ENCODE peak calls at places on chromosomes 16 and 17, in five cellular contexts. One of them, this sample, is unnamed.

GRCh38 chr16:29986931-29987330 is 8.5 kb downstream of the HIRIP3 start:
- DNase-seq in GM23248: no peak
- DNase-seq in SK-N-SH: no peak
- DNase-seq in hepatocyte: no peak
- DNase-seq in GM23338: no peak
- DNase-seq in this sample: no peak

GRCh38 chr16:70480127-70481105 is 26.0 kb downstream of the FCSK start:
- DNase-seq in hepatocyte: no peak
- DNase-seq in GM23338: no peak
- DNase-seq in SK-N-SH: no peak
- DNase-seq in GM23248: no peak
- DNase-seq in this sample: no peak

GRCh38 chr16:89119661-89120141 is 26.0 kb downstream of the ACSF3 start:
- DNase-seq in GM23338: no peak
- DNase-seq in GM23248: no peak
- DNase-seq in hepatocyte: no peak
- DNase-seq in SK-N-SH: no peak
- DNase-seq in this sample: no peak

GRCh38 chr17:73341350-73342056 is 29.7 kb upstream of the CDC42EP4 start:
- DNase-seq in GM23338: no peak
- DNase-seq in SK-N-SH: no peak
- DNase-seq in hepatocyte: no peak
- DNase-seq in GM23248: no peak
- DNase-seq in this sample: no peak

GRCh38 chr16:27321013-27321960 is 7.5 kb downstream of the IL4R start:
- DNase-seq in hepatocyte: no peak
- DNase-seq in GM23338: no peak
- DNase-seq in GM23248: peak
- DNase-seq in SK-N-SH: no peak
- DNase-seq in this sample: no peak

GRCh38 chr17:70938311-70938710 is 769.0 kb downstream of the KCNJ2 start:
- DNase-seq in GM23248: no peak
- DNase-seq in GM23338: no peak
- DNase-seq in SK-N-SH: no peak
- DNase-seq in hepatocyte: peak
- DNase-seq in this sample: no peak

GRCh38 chr16:84044108-84044488 is 1.5 kb upstream of the SLC38A8 start:
- DNase-seq in SK-N-SH: peak
- DNase-seq in hepatocyte: no peak
- DNase-seq in GM23248: peak
- DNase-seq in GM23338: peak
- DNase-seq in this sample: peak

GRCh38 chr17:14289162-14289561 is 11.7 kb upstream of the HS3ST3B1 start:
- DNase-seq in GM23248: no peak
- DNase-seq in hepatocyte: no peak
- DNase-seq in GM23338: no peak
- DNase-seq in SK-N-SH: no peak
- DNase-seq in this sample: no peak

GRCh38 chr16:53999841-54000240 is 286.7 kb downstream of the IRX3 start:
- DNase-seq in SK-N-SH: no peak
- DNase-seq in GM23248: peak
- DNase-seq in GM23338: no peak
- DNase-seq in hepatocyte: no peak
- DNase-seq in this sample: no peak

GRCh38 chr16:67767953-67768352 is 38.4 kb downstream of the RANBP10 start:
- DNase-seq in GM23338: no peak
- DNase-seq in hepatocyte: peak
- DNase-seq in GM23248: peak
- DNase-seq in SK-N-SH: no peak
- DNase-seq in this sample: no peak

GRCh38 chr17:50076221-50076590 is 18.9 kb upstream of the PDK2 start:
- DNase-seq in GM23248: no peak
- DNase-seq in hepatocyte: no peak
- DNase-seq in GM23338: peak
- DNase-seq in SK-N-SH: no peak
- DNase-seq in this sample: no peak

GRCh38 chr17:7686221-7687071 is 844 bp downstream of the TP53 start:
- DNase-seq in SK-N-SH: peak
- DNase-seq in GM23248: peak
- DNase-seq in hepatocyte: peak
- DNase-seq in GM23338: peak
- DNase-seq in this sample: peak

GRCh38 chr16:68287276-68288251 is 23.2 kb downstream of the SLC7A6OS start:
- DNase-seq in hepatocyte: no peak
- DNase-seq in GM23248: peak
- DNase-seq in SK-N-SH: no peak
- DNase-seq in GM23338: no peak
- DNase-seq in this sample: no peak

GRCh38 chr17:72470338-72471133 is 349.7 kb downstream of the SOX9 start:
- DNase-seq in GM23338: no peak
- DNase-seq in hepatocyte: no peak
- DNase-seq in GM23248: no peak
- DNase-seq in SK-N-SH: no peak
- DNase-seq in this sample: no peak

GRCh38 chr17:17790673-17791464 is 45.9 kb downstream of the SREBF1 start:
- DNase-seq in GM23248: no peak
- DNase-seq in hepatocyte: no peak
- DNase-seq in GM23338: no peak
- DNase-seq in SK-N-SH: peak
- DNase-seq in this sample: no peak

GRCh38 chr16:19294156-19294649 is 8.7 kb downstream of the CLEC19A start:
- DNase-seq in GM23338: no peak
- DNase-seq in GM23248: no peak
- DNase-seq in hepatocyte: peak
- DNase-seq in SK-N-SH: no peak
- DNase-seq in this sample: peak

GRCh38 chr16:16067127-16067526 is 117.7 kb downstream of the ABCC1 start:
- DNase-seq in hepatocyte: no peak
- DNase-seq in SK-N-SH: no peak
- DNase-seq in GM23248: no peak
- DNase-seq in GM23338: no peak
- DNase-seq in this sample: no peak

GRCh38 chr17:17782425-17783120 is 54.2 kb downstream of the SREBF1 start:
- DNase-seq in hepatocyte: peak
- DNase-seq in GM23338: peak
- DNase-seq in SK-N-SH: peak
- DNase-seq in GM23248: peak
- DNase-seq in this sample: peak

GRCh38 chr16:12437761-12438440 is 365.8 kb downstream of the CPPED1 start:
- DNase-seq in GM23248: no peak
- DNase-seq in hepatocyte: no peak
- DNase-seq in SK-N-SH: no peak
- DNase-seq in GM23338: no peak
- DNase-seq in this sample: no peak

GRCh38 chr17:38896373-38896954 is 26.6 kb downstream of the LASP1 start:
- DNase-seq in SK-N-SH: no peak
- DNase-seq in GM23248: no peak
- DNase-seq in GM23338: peak
- DNase-seq in hepatocyte: no peak
- DNase-seq in this sample: no peak
- H3K4me2 ChIP-seq in SK-N-SH: no peak
- H3K4me2 ChIP-seq in GM23248: no peak
- H3K4me2 ChIP-seq in GM23338: no peak
- H3K4me2 ChIP-seq in hepatocyte: no peak
- H3K4me2 ChIP-seq in this sample: no peak

GRCh38 chr17:31803494-31804213 is 55.4 kb downstream of the COPRS start:
- DNase-seq in hepatocyte: peak
- DNase-seq in SK-N-SH: no peak
- DNase-seq in GM23248: no peak
- DNase-seq in GM23338: no peak
- DNase-seq in this sample: no peak
- TF ChIP-seq EZH2phosphoT487 in hepatocyte: no peak
- TF ChIP-seq EZH2phosphoT487 in SK-N-SH: no peak
- TF ChIP-seq EZH2phosphoT487 in GM23248: no peak
- TF ChIP-seq EZH2phosphoT487 in GM23338: no peak
- TF ChIP-seq EZH2phosphoT487 in this sample: no peak

GRCh38 chr16:50254072-50254471 is 12.3 kb upstream of the ADCY7 start:
- DNase-seq in GM23248: no peak
- DNase-seq in SK-N-SH: no peak
- DNase-seq in hepatocyte: no peak
- DNase-seq in GM23338: no peak
- DNase-seq in this sample: no peak
- H3K4me2 ChIP-seq in GM23248: no peak
- H3K4me2 ChIP-seq in SK-N-SH: no peak
- H3K4me2 ChIP-seq in hepatocyte: no peak
- H3K4me2 ChIP-seq in GM23338: no peak
- H3K4me2 ChIP-seq in this sample: no peak

GRCh38 chr16:8571061-8571596 is 19.2 kb downstream of the TMEM114 start:
- DNase-seq in SK-N-SH: no peak
- DNase-seq in GM23248: peak
- DNase-seq in hepatocyte: no peak
- DNase-seq in GM23338: peak
- DNase-seq in this sample: no peak
- TF ChIP-seq EZH2phosphoT487 in SK-N-SH: no peak
- TF ChIP-seq EZH2phosphoT487 in GM23248: no peak
- TF ChIP-seq EZH2phosphoT487 in hepatocyte: no peak
- TF ChIP-seq EZH2phosphoT487 in GM23338: no peak
- TF ChIP-seq EZH2phosphoT487 in this sample: no peak

GRCh38 chr16:87839542-87840461 is 29.5 kb downstream of the SLC7A5 start:
- DNase-seq in GM23338: no peak
- DNase-seq in SK-N-SH: no peak
- DNase-seq in GM23248: no peak
- DNase-seq in hepatocyte: no peak
- DNase-seq in this sample: no peak
- H3K4me2 ChIP-seq in GM23338: no peak
- H3K4me2 ChIP-seq in SK-N-SH: no peak
- H3K4me2 ChIP-seq in GM23248: no peak
- H3K4me2 ChIP-seq in hepatocyte: no peak
- H3K4me2 ChIP-seq in this sample: no peak

DNA sequence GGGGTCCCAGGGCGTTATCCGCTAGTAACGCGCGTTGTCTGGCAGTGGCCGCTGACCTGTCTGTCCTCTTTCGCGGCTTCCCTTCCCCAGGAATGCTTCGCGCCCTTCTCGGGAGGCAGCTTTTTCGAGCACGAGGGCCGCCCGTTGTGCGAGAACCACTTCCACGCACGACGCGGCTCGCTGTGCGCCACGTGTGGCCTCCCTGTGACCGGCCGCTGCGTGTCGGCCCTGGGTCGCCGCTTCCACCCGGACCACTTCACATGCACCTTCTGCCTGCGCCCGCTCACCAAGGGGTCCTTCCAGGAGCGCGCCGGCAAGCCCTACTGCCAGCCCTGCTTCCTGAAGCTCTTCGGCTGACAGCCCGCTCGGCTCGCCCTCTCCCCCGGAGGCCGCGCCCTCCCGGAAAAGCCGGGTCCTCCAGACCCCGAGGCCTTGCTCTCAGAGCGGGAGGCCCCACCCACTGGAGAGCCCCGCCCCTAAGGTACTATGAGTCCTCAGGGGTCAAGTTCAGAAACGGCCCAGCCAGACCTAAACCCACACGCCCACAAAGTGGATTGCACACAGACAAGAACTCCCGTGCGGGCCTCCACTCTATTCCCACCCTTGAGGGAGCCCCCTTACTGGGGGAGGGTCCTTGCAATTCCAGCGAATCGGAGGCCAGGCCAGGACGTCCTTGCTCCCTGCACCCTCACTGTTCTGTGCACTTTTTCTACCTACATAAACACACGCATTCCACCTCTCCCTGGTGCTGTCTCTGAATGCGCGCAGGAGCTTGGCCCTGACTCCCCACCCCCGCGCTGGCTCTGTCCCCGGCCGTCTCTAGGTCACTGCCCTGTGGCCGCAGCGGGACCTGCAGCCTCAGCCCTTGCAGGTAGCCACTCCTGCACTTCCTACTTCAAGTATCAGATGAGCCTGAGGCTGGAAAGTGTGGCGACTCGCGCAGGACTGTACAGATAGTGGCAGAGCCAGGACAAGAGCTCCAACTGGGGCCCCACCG is 5.4 kb upstream of the SLC5A2 start:
- DNase-seq in GM23248: no peak
- DNase-seq in SK-N-SH: no peak
- DNase-seq in hepatocyte: peak
- DNase-seq in GM23338: peak
- DNase-seq in this sample: no peak
- TF ChIP-seq EZH2phosphoT487 in GM23248: no peak
- TF ChIP-seq EZH2phosphoT487 in SK-N-SH: no peak
- TF ChIP-seq EZH2phosphoT487 in hepatocyte: no peak
- TF ChIP-seq EZH2phosphoT487 in GM23338: no peak
- TF ChIP-seq EZH2phosphoT487 in this sample: no peak

This sample was measured in OCI-LY7.